ENCODE peak calls at places on chromosome X, in seven cellular contexts. One of them, this sample, is unnamed.

GRCh38 chrX:115952417-115953092 is 218.0 kb upstream of the AGTR2 start:
- DNase-seq in aorta: peak; percentile 78
- DNase-seq in cardiac muscle cell: no peak
- DNase-seq in DND-41: no peak
- DNase-seq in Peyer's patch: no peak
- DNase-seq in right cardiac atrium: no peak
- DNase-seq in neural progenitor cell: peak; percentile 13
- DNase-seq in this sample: no peak

GRCh38 chrX:47351706-47352105 is 18.7 kb upstream of the ZNF157 start:
- DNase-seq in aorta: no peak
- DNase-seq in cardiac muscle cell: no peak
- DNase-seq in DND-41: no peak
- DNase-seq in Peyer's patch: no peak
- DNase-seq in right cardiac atrium: no peak
- DNase-seq in neural progenitor cell: no peak
- DNase-seq in this sample: no peak

GRCh38 chrX:114611018-114611619 is 27.2 kb downstream of the HTR2C start:
- DNase-seq in aorta: no peak
- DNase-seq in cardiac muscle cell: peak; percentile 76
- DNase-seq in DND-41: peak; percentile 13
- DNase-seq in Peyer's patch: peak; percentile 20
- DNase-seq in right cardiac atrium: no peak
- DNase-seq in neural progenitor cell: peak; percentile 63
- DNase-seq in this sample: peak; percentile 7

GRCh38 chrX:119041175-119041574 is 31.6 kb upstream of the CT47C1 start:
- DNase-seq in aorta: no peak
- DNase-seq in cardiac muscle cell: peak; percentile 1
- DNase-seq in DND-41: no peak
- DNase-seq in Peyer's patch: peak; percentile 17
- DNase-seq in right cardiac atrium: peak; percentile 68
- DNase-seq in neural progenitor cell: no peak
- DNase-seq in this sample: peak; percentile 45

GRCh38 chrX:149518236-149518635 is 13.1 kb upstream of the IDS start:
- DNase-seq in aorta: no peak
- DNase-seq in cardiac muscle cell: no peak
- DNase-seq in DND-41: no peak
- DNase-seq in Peyer's patch: no peak
- DNase-seq in right cardiac atrium: no peak
- DNase-seq in neural progenitor cell: no peak
- DNase-seq in this sample: no peak

GRCh38 chrX:38138157-38138556 is 82.5 kb downstream of the SRPX start:
- DNase-seq in aorta: no peak
- DNase-seq in cardiac muscle cell: no peak
- DNase-seq in DND-41: no peak
- DNase-seq in Peyer's patch: no peak
- DNase-seq in right cardiac atrium: no peak
- DNase-seq in neural progenitor cell: no peak
- DNase-seq in this sample: no peak

GRCh38 chrX:150236304-150236703 is 126.8 kb upstream of the MAMLD1 start:
- DNase-seq in aorta: no peak
- DNase-seq in cardiac muscle cell: no peak
- DNase-seq in DND-41: no peak
- DNase-seq in Peyer's patch: no peak
- DNase-seq in right cardiac atrium: no peak
- DNase-seq in neural progenitor cell: no peak
- DNase-seq in this sample: no peak

GRCh38 chrX:10447577-10448214 is 172.7 kb downstream of the MID1 start:
- DNase-seq in aorta: no peak
- DNase-seq in cardiac muscle cell: no peak
- DNase-seq in DND-41: no peak
- DNase-seq in Peyer's patch: no peak
- DNase-seq in right cardiac atrium: no peak
- DNase-seq in neural progenitor cell: no peak
- DNase-seq in this sample: no peak

GRCh38 chrX:87873988-87874500 is 356.4 kb downstream of the KLHL4 start:
- DNase-seq in aorta: no peak
- DNase-seq in cardiac muscle cell: no peak
- DNase-seq in DND-41: no peak
- DNase-seq in Peyer's patch: no peak
- DNase-seq in right cardiac atrium: no peak
- DNase-seq in neural progenitor cell: no peak
- DNase-seq in this sample: no peak

GRCh38 chrX:5399403-5399802 is 829.3 kb downstream of the NLGN4X start:
- DNase-seq in aorta: no peak
- DNase-seq in cardiac muscle cell: no peak
- DNase-seq in DND-41: no peak
- DNase-seq in Peyer's patch: no peak
- DNase-seq in right cardiac atrium: no peak
- DNase-seq in neural progenitor cell: peak; percentile 6
- DNase-seq in this sample: no peak

GRCh38 chrX:154313147-154313546 is 17.6 kb downstream of the TKTL1 start:
- DNase-seq in aorta: no peak
- DNase-seq in cardiac muscle cell: no peak
- DNase-seq in DND-41: no peak
- DNase-seq in Peyer's patch: no peak
- DNase-seq in right cardiac atrium: no peak
- DNase-seq in neural progenitor cell: no peak
- DNase-seq in this sample: no peak

GRCh38 chrX:143121471-143121870 is 95.7 kb downstream of the SPANXN4 start:
- DNase-seq in aorta: no peak
- DNase-seq in cardiac muscle cell: no peak
- DNase-seq in DND-41: no peak
- DNase-seq in Peyer's patch: no peak
- DNase-seq in right cardiac atrium: no peak
- DNase-seq in neural progenitor cell: peak; percentile 35
- DNase-seq in this sample: no peak

GRCh38 chrX:109475174-109475891 is 6.6 kb downstream of the GUCY2F start:
- DNase-seq in aorta: no peak
- DNase-seq in cardiac muscle cell: peak; percentile 77
- DNase-seq in DND-41: no peak
- DNase-seq in Peyer's patch: no peak
- DNase-seq in right cardiac atrium: peak; percentile 28
- DNase-seq in neural progenitor cell: peak; percentile 91
- DNase-seq in this sample: peak; percentile 2

GRCh38 chrX:2859197-2859797 is 30.6 kb downstream of the GYG2 start:
- DNase-seq in aorta: no peak
- DNase-seq in cardiac muscle cell: no peak
- DNase-seq in DND-41: no peak
- DNase-seq in Peyer's patch: no peak
- DNase-seq in right cardiac atrium: no peak
- DNase-seq in neural progenitor cell: no peak
- DNase-seq in this sample: no peak

GRCh38 chrX:154751669-154752271 is 893 bp upstream of the GAB3 start:
- DNase-seq in aorta: no peak
- DNase-seq in cardiac muscle cell: peak; percentile 29
- DNase-seq in DND-41: no peak
- DNase-seq in Peyer's patch: no peak
- DNase-seq in right cardiac atrium: no peak
- DNase-seq in neural progenitor cell: no peak
- DNase-seq in this sample: no peak

GRCh38 chrX:50035119-50035518 is 112.7 kb downstream of the CLCN5 start:
- DNase-seq in aorta: no peak
- DNase-seq in cardiac muscle cell: no peak
- DNase-seq in DND-41: no peak
- DNase-seq in Peyer's patch: no peak
- DNase-seq in right cardiac atrium: no peak
- DNase-seq in neural progenitor cell: no peak
- DNase-seq in this sample: no peak

GRCh38 chrX:35115205-35115604 is 172.6 kb downstream of the FAM47B start:
- DNase-seq in aorta: no peak
- DNase-seq in cardiac muscle cell: no peak
- DNase-seq in DND-41: no peak
- DNase-seq in Peyer's patch: no peak
- DNase-seq in right cardiac atrium: no peak
- DNase-seq in neural progenitor cell: no peak
- DNase-seq in this sample: peak; percentile 54

GRCh38 chrX:72394518-72395163 is 88.9 kb upstream of the CITED1 start:
- DNase-seq in aorta: no peak
- DNase-seq in cardiac muscle cell: peak; percentile 26
- DNase-seq in DND-41: no peak
- DNase-seq in Peyer's patch: no peak
- DNase-seq in right cardiac atrium: peak; percentile 27
- DNase-seq in neural progenitor cell: peak; percentile 19
- DNase-seq in this sample: peak; percentile 10

GRCh38 chrX:130108647-130109428 is 1.5 kb downstream of the ELF4 start:
- DNase-seq in aorta: peak; percentile 80
- DNase-seq in cardiac muscle cell: no peak
- DNase-seq in DND-41: no peak
- DNase-seq in Peyer's patch: peak; percentile 65
- DNase-seq in right cardiac atrium: peak; percentile 49
- DNase-seq in neural progenitor cell: no peak
- DNase-seq in this sample: no peak

GRCh38 chrX:130902783-130903613 is at the start of gene ENOX2:
- DNase-seq in aorta: peak; percentile 95
- DNase-seq in cardiac muscle cell: peak; percentile 99
- DNase-seq in DND-41: peak; percentile 88
- DNase-seq in Peyer's patch: peak; percentile 87
- DNase-seq in right cardiac atrium: peak; percentile 92
- DNase-seq in neural progenitor cell: peak; percentile 95
- DNase-seq in this sample: peak; percentile 85

GRCh38 chrX:76172325-76172887 is 456 bp upstream of the PBDC1 start:
- DNase-seq in aorta: no peak
- DNase-seq in cardiac muscle cell: no peak
- DNase-seq in DND-41: no peak
- DNase-seq in Peyer's patch: no peak
- DNase-seq in right cardiac atrium: no peak
- DNase-seq in neural progenitor cell: peak; percentile 60
- DNase-seq in this sample: no peak
- H3K4me3 ChIP-seq in aorta: peak overlapping the region; percentile 11
- H3K4me3 ChIP-seq in cardiac muscle cell: peak overlapping the region; percentile 73
- H3K4me3 ChIP-seq in DND-41: peak overlapping the region; percentile 58
- H3K4me3 ChIP-seq in Peyer's patch: peak overlapping the region; percentile 75
- H3K4me3 ChIP-seq in right cardiac atrium: peak overlapping the region; percentile 76
- H3K4me3 ChIP-seq in neural progenitor cell: peak overlapping the region; percentile 61
- H3K4me3 ChIP-seq in this sample: peak overlapping the region; percentile 76

GRCh38 chrX:45479835-45480422 is 279.3 kb upstream of the DIPK2B start:
- DNase-seq in aorta: no peak
- DNase-seq in cardiac muscle cell: no peak
- DNase-seq in DND-41: no peak
- DNase-seq in Peyer's patch: no peak
- DNase-seq in right cardiac atrium: no peak
- DNase-seq in neural progenitor cell: no peak
- DNase-seq in this sample: peak; percentile 59

GRCh38 chrX:45479196-45479834 is 278.6 kb upstream of the DIPK2B start:
- DNase-seq in aorta: no peak
- DNase-seq in cardiac muscle cell: no peak
- DNase-seq in DND-41: no peak
- DNase-seq in Peyer's patch: no peak
- DNase-seq in right cardiac atrium: no peak
- DNase-seq in neural progenitor cell: no peak
- DNase-seq in this sample: peak; percentile 60
- H3K27ac ChIP-seq in aorta: peak overlapping the region; percentile 71
- H3K27ac ChIP-seq in cardiac muscle cell: no peak overlapping the region
- H3K27ac ChIP-seq in DND-41: no peak overlapping the region
- H3K27ac ChIP-seq in Peyer's patch: no peak overlapping the region
- H3K27ac ChIP-seq in right cardiac atrium: no peak overlapping the region
- H3K27ac ChIP-seq in neural progenitor cell: no peak overlapping the region
- H3K27ac ChIP-seq in this sample: peak overlapping the region; percentile 93

GRCh38 chrX:68650491-68650890 is 3.0 kb downstream of the STARD8 start:
- DNase-seq in aorta: no peak
- DNase-seq in cardiac muscle cell: no peak
- DNase-seq in DND-41: no peak
- DNase-seq in Peyer's patch: no peak
- DNase-seq in right cardiac atrium: no peak
- DNase-seq in neural progenitor cell: no peak
- DNase-seq in this sample: no peak

GRCh38 chrX:68646421-68646820 is 1.0 kb upstream of the STARD8 start:
- DNase-seq in aorta: no peak
- DNase-seq in cardiac muscle cell: no peak
- DNase-seq in DND-41: no peak
- DNase-seq in Peyer's patch: no peak
- DNase-seq in right cardiac atrium: no peak
- DNase-seq in neural progenitor cell: no peak
- DNase-seq in this sample: no peak

GRCh38 chrX:68652327-68652930 is 5.0 kb downstream of the STARD8 start:
- DNase-seq in aorta: no peak
- DNase-seq in cardiac muscle cell: no peak
- DNase-seq in DND-41: no peak
- DNase-seq in Peyer's patch: no peak
- DNase-seq in right cardiac atrium: no peak
- DNase-seq in neural progenitor cell: no peak
- DNase-seq in this sample: no peak

GRCh38 chrX:68648960-68649359 is 1.5 kb downstream of the STARD8 start:
- DNase-seq in aorta: no peak
- DNase-seq in cardiac muscle cell: peak; percentile 39
- DNase-seq in DND-41: no peak
- DNase-seq in Peyer's patch: no peak
- DNase-seq in right cardiac atrium: no peak
- DNase-seq in neural progenitor cell: peak; percentile 66
- DNase-seq in this sample: no peak

DNA sequence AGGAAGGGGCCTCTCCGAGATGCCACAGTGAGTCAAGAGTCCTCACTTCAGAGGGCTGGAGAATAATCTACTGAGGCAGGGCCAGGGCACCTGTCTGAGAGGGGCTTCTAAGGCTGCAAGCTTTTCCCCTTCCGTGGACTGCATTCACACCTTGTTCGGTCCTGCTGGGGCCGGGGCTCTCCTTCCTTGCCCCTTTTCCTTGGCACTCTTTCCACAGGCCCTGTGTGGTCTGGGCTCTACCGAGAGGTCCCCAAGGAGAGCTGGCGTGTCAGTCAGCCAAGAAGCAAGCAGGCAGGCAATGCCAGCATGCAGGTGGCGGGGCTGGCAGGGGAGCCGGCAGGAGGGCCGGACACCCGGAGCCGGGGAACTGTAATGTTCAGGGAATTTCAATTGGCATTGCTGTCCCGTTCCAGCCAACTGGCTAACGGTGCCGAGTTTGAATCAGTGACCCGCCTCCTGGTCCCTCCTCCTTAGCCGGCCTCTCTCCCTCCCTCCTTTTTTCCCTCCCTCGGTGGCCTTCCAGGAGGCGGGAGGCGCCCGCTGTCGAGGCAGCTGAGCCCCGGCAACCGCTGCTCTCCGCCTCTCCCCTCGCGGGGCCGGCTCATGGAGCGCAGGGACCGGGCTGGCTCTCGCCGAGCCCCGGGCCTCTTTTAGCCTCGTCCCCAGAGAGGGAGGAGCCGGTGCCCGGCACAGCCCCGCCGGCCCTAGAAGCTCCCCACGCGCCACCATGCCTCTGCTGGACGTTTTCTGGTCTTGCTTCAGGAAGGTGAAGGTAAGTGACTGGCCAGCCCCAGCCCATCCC is at the start of gene STARD8:
- DNase-seq in aorta: peak; percentile 84
- DNase-seq in cardiac muscle cell: peak; percentile 49
- DNase-seq in DND-41: no peak
- DNase-seq in Peyer's patch: no peak
- DNase-seq in right cardiac atrium: peak; percentile 52
- DNase-seq in neural progenitor cell: peak; percentile 66
- DNase-seq in this sample: no peak
- H3K4me3 ChIP-seq in aorta: no peak within 1 kb of the TSS
- H3K4me3 ChIP-seq in cardiac muscle cell: no peak within 1 kb of the TSS
- H3K4me3 ChIP-seq in DND-41: no peak within 1 kb of the TSS
- H3K4me3 ChIP-seq in Peyer's patch: peak within 1 kb of the TSS; percentile 37
- H3K4me3 ChIP-seq in right cardiac atrium: peak within 1 kb of the TSS; percentile 25
- H3K4me3 ChIP-seq in neural progenitor cell: peak within 1 kb of the TSS; percentile 30
- H3K4me3 ChIP-seq in this sample: peak within 1 kb of the TSS; percentile 48

DNA sequence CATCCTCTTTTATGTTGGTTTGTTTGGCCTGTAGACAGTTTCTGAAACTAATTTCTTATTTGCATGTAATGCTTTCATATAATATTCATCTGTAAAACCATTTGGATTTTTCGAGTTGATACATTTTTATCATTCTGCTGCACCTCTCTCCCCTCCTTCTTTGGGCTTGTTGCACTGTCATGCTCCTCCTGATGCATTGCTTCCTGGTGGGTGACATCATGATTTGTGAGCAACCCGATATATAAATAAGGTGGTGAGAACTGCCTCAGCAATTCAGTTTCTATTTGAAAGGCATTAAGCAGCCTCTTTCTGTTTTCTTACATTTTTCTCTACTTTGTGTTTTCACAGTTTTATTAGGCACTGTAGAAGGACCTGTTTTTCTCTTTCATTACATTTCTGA is 515.7 kb downstream of the RPA4 start:
- DNase-seq in aorta: no peak
- DNase-seq in cardiac muscle cell: no peak
- DNase-seq in DND-41: no peak
- DNase-seq in Peyer's patch: no peak
- DNase-seq in right cardiac atrium: no peak
- DNase-seq in neural progenitor cell: no peak
- DNase-seq in this sample: peak; percentile 39
- H3K27ac ChIP-seq in aorta: no peak overlapping the region
- H3K27ac ChIP-seq in cardiac muscle cell: no peak overlapping the region
- H3K27ac ChIP-seq in DND-41: no peak overlapping the region
- H3K27ac ChIP-seq in Peyer's patch: no peak overlapping the region
- H3K27ac ChIP-seq in right cardiac atrium: no peak overlapping the region
- H3K27ac ChIP-seq in neural progenitor cell: no peak overlapping the region
- H3K27ac ChIP-seq in this sample: no peak overlapping the region

This sample was measured in AG04450.